ENCODE peak calls at places on chromosomes 12 and 14, in four cellular contexts. One of them, this sample, is unnamed.

GRCh38 chr12:93247313-93248057 is 130.2 kb upstream of the NUDT4 start:
- DNase-seq in body of pancreas: no peak
- DNase-seq in lower lobe of right lung: no peak
- DNase-seq in prostate gland: peak; percentile 44
- DNase-seq in this sample: no peak

GRCh38 chr12:1638167-1638566 is 9.1 kb downstream of the WNT5B start:
- DNase-seq in body of pancreas: no peak
- DNase-seq in lower lobe of right lung: no peak
- DNase-seq in prostate gland: no peak
- DNase-seq in this sample: no peak

GRCh38 chr14:94671870-94672444 is 59.8 kb downstream of the SERPINA3 start:
- DNase-seq in body of pancreas: no peak
- DNase-seq in lower lobe of right lung: no peak
- DNase-seq in prostate gland: no peak
- DNase-seq in this sample: no peak

GRCh38 chr12:114692558-114693531 is 8.9 kb upstream of the TBX3 start:
- DNase-seq in body of pancreas: no peak
- DNase-seq in lower lobe of right lung: no peak
- DNase-seq in prostate gland: peak; percentile 80
- DNase-seq in this sample: no peak

GRCh38 chr12:49296836-49297694 is 2.1 kb downstream of the PRPH start:
- DNase-seq in body of pancreas: peak; percentile 51
- DNase-seq in lower lobe of right lung: peak; percentile 57
- DNase-seq in prostate gland: no peak
- DNase-seq in this sample: no peak

GRCh38 chr14:55249423-55249822 is 21.8 kb upstream of the FBXO34 start:
- DNase-seq in body of pancreas: no peak
- DNase-seq in lower lobe of right lung: no peak
- DNase-seq in prostate gland: no peak
- DNase-seq in this sample: no peak

GRCh38 chr12:76190249-76190648 is 105.8 kb upstream of the NAP1L1 start:
- DNase-seq in body of pancreas: no peak
- DNase-seq in lower lobe of right lung: no peak
- DNase-seq in prostate gland: no peak
- DNase-seq in this sample: no peak

GRCh38 chr12:4272014-4272975 is 1.3 kb upstream of the CCND2 start:
- DNase-seq in body of pancreas: peak; percentile 75
- DNase-seq in lower lobe of right lung: peak; percentile 83
- DNase-seq in prostate gland: peak; percentile 49
- DNase-seq in this sample: no peak

GRCh38 chr14:77041837-77042557 is 13.5 kb upstream of the IRF2BPL start:
- DNase-seq in body of pancreas: peak; percentile 81
- DNase-seq in lower lobe of right lung: no peak
- DNase-seq in prostate gland: peak; percentile 68
- DNase-seq in this sample: peak; percentile 86

GRCh38 chr12:123761841-123762714 is at the start of gene DNAH10:
- DNase-seq in body of pancreas: no peak
- DNase-seq in lower lobe of right lung: peak; percentile 62
- DNase-seq in prostate gland: no peak
- DNase-seq in this sample: no peak

GRCh38 chr12:59929091-59929490 is 333.3 kb downstream of the SLC16A7 start:
- DNase-seq in body of pancreas: peak; percentile 20
- DNase-seq in lower lobe of right lung: no peak
- DNase-seq in prostate gland: no peak
- DNase-seq in this sample: no peak

GRCh38 chr14:36070056-36071043 is 106.2 kb downstream of the PTCSC3 start:
- DNase-seq in body of pancreas: peak; percentile 77
- DNase-seq in lower lobe of right lung: peak; percentile 78
- DNase-seq in prostate gland: peak; percentile 40
- DNase-seq in this sample: no peak

GRCh38 chr12:63206908-63207307 is 55.9 kb upstream of the AVPR1A start:
- DNase-seq in body of pancreas: peak; percentile 12
- DNase-seq in lower lobe of right lung: no peak
- DNase-seq in prostate gland: peak; percentile 27
- DNase-seq in this sample: no peak

GRCh38 chr12:124632510-124632909 is 65.1 kb upstream of the NCOR2 start:
- DNase-seq in body of pancreas: no peak
- DNase-seq in lower lobe of right lung: no peak
- DNase-seq in prostate gland: no peak
- DNase-seq in this sample: no peak

GRCh38 chr12:52081263-52081733 is 1.8 kb downstream of the SMIM41 start:
- DNase-seq in body of pancreas: no peak
- DNase-seq in lower lobe of right lung: no peak
- DNase-seq in prostate gland: no peak
- DNase-seq in this sample: no peak

GRCh38 chr14:66105819-66106218 is 380.4 kb upstream of the CCDC196 start:
- DNase-seq in body of pancreas: no peak
- DNase-seq in lower lobe of right lung: no peak
- DNase-seq in prostate gland: no peak
- DNase-seq in this sample: no peak

GRCh38 chr12:96473394-96474093 is 15.8 kb upstream of the CFAP54 start:
- DNase-seq in body of pancreas: no peak
- DNase-seq in lower lobe of right lung: no peak
- DNase-seq in prostate gland: no peak
- DNase-seq in this sample: no peak

GRCh38 chr12:91630906-91631305 is 448.3 kb upstream of the DCN start:
- DNase-seq in body of pancreas: no peak
- DNase-seq in lower lobe of right lung: no peak
- DNase-seq in prostate gland: no peak
- DNase-seq in this sample: no peak

GRCh38 chr12:128971802-128972201 is 118.5 kb downstream of the GLT1D1 start:
- DNase-seq in body of pancreas: no peak
- DNase-seq in lower lobe of right lung: no peak
- DNase-seq in prostate gland: no peak
- DNase-seq in this sample: no peak

GRCh38 chr12:31118831-31119530 is 45.3 kb downstream of the DDX11 start:
- DNase-seq in body of pancreas: no peak
- DNase-seq in lower lobe of right lung: no peak
- DNase-seq in prostate gland: no peak
- DNase-seq in this sample: no peak

GRCh38 chr12:109488051-109488665 is 10.7 kb downstream of the UBE3B start:
- DNase-seq in body of pancreas: no peak
- DNase-seq in lower lobe of right lung: no peak
- DNase-seq in prostate gland: no peak
- DNase-seq in this sample: no peak
- H3K36me3 ChIP-seq in body of pancreas: peaks cover 72% of the 10 kb centered on the region
- H3K36me3 ChIP-seq in lower lobe of right lung: peaks cover 100% of the 10 kb centered on the region
- H3K36me3 ChIP-seq in prostate gland: peaks cover 26% of the 10 kb centered on the region
- H3K36me3 ChIP-seq in this sample: peaks cover 38% of the 10 kb centered on the region

GRCh38 chr14:80150301-80150700 is 61.0 kb downstream of the DIO2 start:
- DNase-seq in body of pancreas: no peak
- DNase-seq in lower lobe of right lung: no peak
- DNase-seq in prostate gland: no peak
- DNase-seq in this sample: no peak
- H3K9me3 ChIP-seq in body of pancreas: no peaks in the 10 kb centered on the region
- H3K9me3 ChIP-seq in lower lobe of right lung: no peaks in the 10 kb centered on the region
- H3K9me3 ChIP-seq in prostate gland: no peaks in the 10 kb centered on the region
- H3K9me3 ChIP-seq in this sample: no peaks in the 10 kb centered on the region

GRCh38 chr14:96176811-96177211 is 27.8 kb upstream of the BDKRB2 start:
- DNase-seq in body of pancreas: peak; percentile 45
- DNase-seq in lower lobe of right lung: no peak
- DNase-seq in prostate gland: peak; percentile 20
- DNase-seq in this sample: peak; percentile 85

GRCh38 chr14:96173646-96174475 is 30.8 kb upstream of the BDKRB2 start:
- DNase-seq in body of pancreas: no peak
- DNase-seq in lower lobe of right lung: no peak
- DNase-seq in prostate gland: no peak
- DNase-seq in this sample: no peak

GRCh38 chr14:96177766-96178377 is 26.8 kb upstream of the BDKRB2 start:
- DNase-seq in body of pancreas: no peak
- DNase-seq in lower lobe of right lung: no peak
- DNase-seq in prostate gland: no peak
- DNase-seq in this sample: peak; percentile 65

GRCh38 chr14:96178674-96179321 is 25.8 kb upstream of the BDKRB2 start:
- DNase-seq in body of pancreas: no peak
- DNase-seq in lower lobe of right lung: no peak
- DNase-seq in prostate gland: no peak
- DNase-seq in this sample: no peak

DNA sequence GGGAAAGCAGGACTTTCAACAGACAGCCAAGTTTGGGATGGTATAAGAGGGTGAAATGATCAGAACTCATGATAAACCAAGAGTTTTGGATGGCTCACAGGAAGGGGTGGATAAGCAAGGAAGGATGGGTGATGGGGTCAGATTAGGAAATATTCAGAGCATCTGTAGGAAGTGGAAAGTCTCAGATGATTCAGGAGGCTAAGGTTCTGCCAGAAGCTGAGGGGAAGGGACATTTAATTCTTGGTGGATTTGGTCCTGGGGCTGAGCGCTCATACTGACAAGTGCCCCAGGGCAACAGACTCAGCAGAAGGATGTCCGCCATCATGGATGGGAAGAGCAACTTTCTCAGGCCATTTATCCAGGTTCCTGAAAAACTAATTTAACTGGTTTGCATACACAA is 28.4 kb upstream of the BDKRB2 start:
- DNase-seq in body of pancreas: no peak
- DNase-seq in lower lobe of right lung: no peak
- DNase-seq in prostate gland: no peak
- DNase-seq in this sample: no peak
- H3K27ac ChIP-seq in body of pancreas: peak overlapping the region; percentile 35
- H3K27ac ChIP-seq in lower lobe of right lung: no peak overlapping the region
- H3K27ac ChIP-seq in prostate gland: peak overlapping the region; percentile 14
- H3K27ac ChIP-seq in this sample: peak overlapping the region; percentile 8

DNA sequence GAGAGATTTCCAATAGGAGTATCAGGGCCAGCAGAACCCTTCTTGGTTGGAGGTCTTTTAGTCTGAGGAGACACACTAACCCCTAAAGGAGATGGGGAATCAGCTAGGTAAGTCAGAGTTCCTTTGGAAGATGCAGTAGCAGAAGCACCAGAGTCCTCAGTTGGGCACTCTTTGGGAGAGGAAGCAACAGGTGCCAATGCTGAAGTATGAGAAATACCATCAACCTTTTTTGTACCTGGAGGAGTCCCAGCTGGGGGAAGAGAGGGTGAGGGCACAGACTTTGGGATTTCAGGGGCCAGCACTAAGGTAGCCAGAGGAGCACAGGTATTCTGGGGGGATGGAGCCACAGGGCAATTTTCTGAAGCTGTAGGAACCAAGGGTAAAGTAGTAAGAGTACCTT is 6.0 kb downstream of the NACA start:
- DNase-seq in body of pancreas: no peak
- DNase-seq in lower lobe of right lung: no peak
- DNase-seq in prostate gland: no peak
- DNase-seq in this sample: no peak
- H3K36me3 ChIP-seq in body of pancreas: peaks cover 2% of the 10 kb centered on the region
- H3K36me3 ChIP-seq in lower lobe of right lung: peaks cover 59% of the 10 kb centered on the region
- H3K36me3 ChIP-seq in prostate gland: peaks cover 6% of the 10 kb centered on the region
- H3K36me3 ChIP-seq in this sample: no peaks in the 10 kb centered on the region

GRCh38 chr14:41761204-41761603 is 154.5 kb downstream of the LRFN5 start:
- DNase-seq in body of pancreas: no peak
- DNase-seq in lower lobe of right lung: no peak
- DNase-seq in prostate gland: no peak
- DNase-seq in this sample: no peak

GRCh38 chr14:41766772-41767171 is 160.1 kb downstream of the LRFN5 start:
- DNase-seq in body of pancreas: no peak
- DNase-seq in lower lobe of right lung: no peak
- DNase-seq in prostate gland: no peak
- DNase-seq in this sample: no peak
- H3K9me3 ChIP-seq in body of pancreas: no peaks in the 10 kb centered on the region
- H3K9me3 ChIP-seq in lower lobe of right lung: no peaks in the 10 kb centered on the region
- H3K9me3 ChIP-seq in prostate gland: no peaks in the 10 kb centered on the region
- H3K9me3 ChIP-seq in this sample: no peaks in the 10 kb centered on the region